ENCODE peak calls at places on chromosome 22, in six cellular contexts. One of them, this sample, is unnamed.
A peak's percentile ranks its signal among the peaks of the same experiment; 100 is the strongest.

GRCh38 chr22:42172385-42173172 is 42.0 kb upstream of the CYP2D6 start:
- DNase-seq in DND-41: no peak
- DNase-seq in endothelial cell of umbilical vein: no peak
- DNase-seq in GM23248: peak; percentile 38
- DNase-seq in mesendoderm: peak; percentile 61
- DNase-seq in fibroblast of lung: peak; percentile 47
- DNase-seq in this sample: no peak

GRCh38 chr22:47458348-47458747 is 695.9 kb downstream of the TBC1D22A start:
- DNase-seq in fibroblast of lung: no peak
- DNase-seq in endothelial cell of umbilical vein: no peak
- DNase-seq in GM23248: no peak
- DNase-seq in DND-41: no peak
- DNase-seq in mesendoderm: no peak
- DNase-seq in this sample: no peak

GRCh38 chr22:41939981-41940852 is 6.7 kb downstream of the CENPM start:
- DNase-seq in mesendoderm: no peak
- DNase-seq in DND-41: no peak
- DNase-seq in fibroblast of lung: no peak
- DNase-seq in GM23248: no peak
- DNase-seq in endothelial cell of umbilical vein: no peak
- DNase-seq in this sample: peak; percentile 89

GRCh38 chr22:29151316-29151715 is 54.4 kb upstream of the EMID1 start:
- DNase-seq in GM23248: no peak
- DNase-seq in DND-41: no peak
- DNase-seq in endothelial cell of umbilical vein: no peak
- DNase-seq in mesendoderm: no peak
- DNase-seq in fibroblast of lung: no peak
- DNase-seq in this sample: no peak

GRCh38 chr22:46569055-46569847 is 31.8 kb upstream of the CELSR1 start:
- DNase-seq in GM23248: no peak
- DNase-seq in DND-41: no peak
- DNase-seq in endothelial cell of umbilical vein: no peak
- DNase-seq in fibroblast of lung: no peak
- DNase-seq in mesendoderm: no peak
- DNase-seq in this sample: no peak

GRCh38 chr22:46484861-46485595 is 52.4 kb downstream of the CELSR1 start:
- DNase-seq in fibroblast of lung: peak; percentile 87
- DNase-seq in DND-41: no peak
- DNase-seq in mesendoderm: peak; percentile 19
- DNase-seq in endothelial cell of umbilical vein: no peak
- DNase-seq in GM23248: no peak
- DNase-seq in this sample: no peak

GRCh38 chr22:46971141-46971775 is 208.8 kb downstream of the TBC1D22A start:
- DNase-seq in GM23248: no peak
- DNase-seq in DND-41: no peak
- DNase-seq in mesendoderm: peak; percentile 83
- DNase-seq in fibroblast of lung: peak; percentile 27
- DNase-seq in endothelial cell of umbilical vein: peak; percentile 98
- DNase-seq in this sample: no peak

GRCh38 chr22:47705350-47705749 is 942.9 kb downstream of the TBC1D22A start:
- DNase-seq in mesendoderm: no peak
- DNase-seq in GM23248: no peak
- DNase-seq in fibroblast of lung: no peak
- DNase-seq in DND-41: no peak
- DNase-seq in endothelial cell of umbilical vein: no peak
- DNase-seq in this sample: no peak

GRCh38 chr22:22855617-22856308 is 31.9 kb upstream of the IGLL5 start:
- DNase-seq in endothelial cell of umbilical vein: no peak
- DNase-seq in GM23248: peak; percentile 59
- DNase-seq in fibroblast of lung: no peak
- DNase-seq in mesendoderm: peak; percentile 54
- DNase-seq in DND-41: peak; percentile 77
- DNase-seq in this sample: peak; percentile 37

GRCh38 chr22:21102659-21103267 is 57.0 kb downstream of the LRRC74B start:
- DNase-seq in DND-41: peak; percentile 72
- DNase-seq in GM23248: peak; percentile 77
- DNase-seq in endothelial cell of umbilical vein: peak; percentile 63
- DNase-seq in fibroblast of lung: peak; percentile 52
- DNase-seq in mesendoderm: peak; percentile 97
- DNase-seq in this sample: peak; percentile 76

GRCh38 chr22:41830174-41830573 is 2.7 kb upstream of the SREBF2 start:
- DNase-seq in fibroblast of lung: no peak
- DNase-seq in DND-41: peak; percentile 46
- DNase-seq in endothelial cell of umbilical vein: no peak
- DNase-seq in GM23248: peak; percentile 14
- DNase-seq in mesendoderm: no peak
- DNase-seq in this sample: no peak

GRCh38 chr22:23386822-23387580 is 193.1 kb downstream of the IGLL1 start:
- DNase-seq in fibroblast of lung: no peak
- DNase-seq in endothelial cell of umbilical vein: no peak
- DNase-seq in DND-41: no peak
- DNase-seq in GM23248: no peak
- DNase-seq in mesendoderm: no peak
- DNase-seq in this sample: no peak

GRCh38 chr22:47795477-47796127 is 1033.2 kb downstream of the TBC1D22A start:
- DNase-seq in fibroblast of lung: no peak
- DNase-seq in mesendoderm: peak; percentile 48
- DNase-seq in GM23248: no peak
- DNase-seq in DND-41: no peak
- DNase-seq in endothelial cell of umbilical vein: no peak
- DNase-seq in this sample: no peak

GRCh38 chr22:19663286-19663815 is 51.0 kb upstream of the SEPTIN5 start:
- DNase-seq in endothelial cell of umbilical vein: peak; percentile 94
- DNase-seq in GM23248: peak; percentile 93
- DNase-seq in fibroblast of lung: peak; percentile 88
- DNase-seq in DND-41: no peak
- DNase-seq in mesendoderm: no peak
- DNase-seq in this sample: peak; percentile 28

GRCh38 chr22:25475554-25476022 is 88.9 kb upstream of the GRK3 start:
- DNase-seq in endothelial cell of umbilical vein: peak; percentile 89
- DNase-seq in DND-41: peak; percentile 20
- DNase-seq in fibroblast of lung: peak; percentile 69
- DNase-seq in GM23248: peak; percentile 46
- DNase-seq in mesendoderm: peak; percentile 46
- DNase-seq in this sample: no peak
- H3K4me3 ChIP-seq in endothelial cell of umbilical vein: no peak overlapping the region
- H3K4me3 ChIP-seq in DND-41: no peak overlapping the region
- H3K4me3 ChIP-seq in fibroblast of lung: no peak overlapping the region
- H3K4me3 ChIP-seq in GM23248: no peak overlapping the region
- H3K4me3 ChIP-seq in mesendoderm: no peak overlapping the region
- H3K4me3 ChIP-seq in this sample: no peak overlapping the region

GRCh38 chr22:50612715-50613221 is 12.2 kb downstream of the MAPK8IP2 start:
- DNase-seq in GM23248: no peak
- DNase-seq in fibroblast of lung: no peak
- DNase-seq in mesendoderm: peak; percentile 48
- DNase-seq in endothelial cell of umbilical vein: no peak
- DNase-seq in DND-41: no peak
- DNase-seq in this sample: no peak
- H3K9ac ChIP-seq in GM23248: no peak overlapping the region
- H3K9ac ChIP-seq in fibroblast of lung: no peak overlapping the region
- H3K9ac ChIP-seq in mesendoderm: no peak overlapping the region
- H3K9ac ChIP-seq in endothelial cell of umbilical vein: no peak overlapping the region
- H3K9ac ChIP-seq in DND-41: no peak overlapping the region
- H3K9ac ChIP-seq in this sample: no peak overlapping the region

GRCh38 chr22:17972385-17973181 is 51.8 kb downstream of the MICAL3 start:
- DNase-seq in mesendoderm: peak; percentile 79
- DNase-seq in GM23248: peak; percentile 81
- DNase-seq in DND-41: no peak
- DNase-seq in endothelial cell of umbilical vein: peak; percentile 63
- DNase-seq in fibroblast of lung: peak; percentile 86
- DNase-seq in this sample: no peak
- H3K4me2 ChIP-seq in mesendoderm: no peak overlapping the region
- H3K4me2 ChIP-seq in GM23248: peak overlapping the region; percentile 49
- H3K4me2 ChIP-seq in DND-41: no peak overlapping the region
- H3K4me2 ChIP-seq in endothelial cell of umbilical vein: peak overlapping the region; percentile 2
- H3K4me2 ChIP-seq in fibroblast of lung: peak overlapping the region; percentile 32
- H3K4me2 ChIP-seq in this sample: no peak overlapping the region

GRCh38 chr22:37240240-37240940 is 3.7 kb downstream of the RAC2 start:
- DNase-seq in DND-41: no peak
- DNase-seq in mesendoderm: no peak
- DNase-seq in fibroblast of lung: no peak
- DNase-seq in endothelial cell of umbilical vein: no peak
- DNase-seq in GM23248: no peak
- DNase-seq in this sample: no peak
- H3K4me3 ChIP-seq in DND-41: no peak overlapping the region
- H3K4me3 ChIP-seq in mesendoderm: no peak overlapping the region
- H3K4me3 ChIP-seq in fibroblast of lung: no peak overlapping the region
- H3K4me3 ChIP-seq in endothelial cell of umbilical vein: no peak overlapping the region
- H3K4me3 ChIP-seq in GM23248: no peak overlapping the region
- H3K4me3 ChIP-seq in this sample: no peak overlapping the region